ENCODE peak calls at places on chromosomes 1 and 21, in ten cellular contexts. Z, C, V, K, L, A, S, X, F and J are unnamed samples.

GRCh38 chr1:60942291-60942690 is 140.1 kb upstream of the NFIA start:
- DNase-seq in V (no peak), A (no peak), L (no peak), S (no peak), K (no peak), F (no peak), Z (no peak), X (no peak), C (no peak), J (no peak)

GRCh38 chr1:101236546-101237228 is at the start of gene S1PR1:
- DNase-seq in Z (peak), K (peak), X (peak), L (peak), S (peak), F (no peak), V (no peak), C (peak), A (peak), J (no peak)

GRCh38 chr1:224089583-224089982 is 24.3 kb upstream of the FBXO28 start:
- DNase-seq in S (no peak), V (no peak), Z (no peak), K (no peak), F (no peak), L (no peak), C (no peak), A (no peak), X (no peak), J (no peak)

GRCh38 chr1:156025873-156026272 is 5.1 kb upstream of the SSR2 start:
- DNase-seq in V (no peak), X (peak), F (no peak), S (no peak), Z (no peak), A (peak), C (peak), K (no peak), L (peak), J (no peak)

GRCh38 chr1:156709743-156710489 is 4.5 kb upstream of the CRABP2 start:
- DNase-seq in S (peak), X (peak), V (no peak), F (no peak), Z (no peak), C (no peak), A (peak), L (no peak), K (no peak), J (no peak)

GRCh38 chr1:153532161-153532560 is 3.6 kb downstream of the S100A6 start:
- DNase-seq in Z (no peak), V (no peak), C (no peak), K (peak), X (no peak), S (no peak), F (no peak), A (no peak), L (no peak), J (no peak)

GRCh38 chr1:53442297-53442696 is 16.9 kb upstream of the DMRTB1 start:
- DNase-seq in A (peak), X (no peak), K (no peak), V (no peak), Z (no peak), C (no peak), L (no peak), S (no peak), F (no peak), J (no peak)

GRCh38 chr1:243548516-243548915 is 292.7 kb downstream of the SDCCAG8 start:
- DNase-seq in X (no peak), V (no peak), S (no peak), K (no peak), C (no peak), L (no peak), F (no peak), Z (no peak), A (no peak), J (no peak)

GRCh38 chr21:44445413-44445812 is 9.9 kb upstream of the LRRC3 start:
- DNase-seq in A (no peak), L (no peak), C (no peak), F (no peak), X (no peak), Z (no peak), S (no peak), V (no peak), K (no peak), J (no peak)

GRCh38 chr1:30881266-30882181 is 27.0 kb downstream of the SDC3 start:
- DNase-seq in X (peak), Z (no peak), K (no peak), L (no peak), C (no peak), S (no peak), A (no peak), V (no peak), F (peak), J (no peak)

GRCh38 chr1:47708658-47709301 is 270.9 kb downstream of the FOXD2 start:
- DNase-seq in V (no peak), X (no peak), Z (no peak), C (peak), K (no peak), A (peak), L (peak), S (no peak), F (no peak), J (no peak)

GRCh38 chr1:30186586-30186985 is 536.8 kb downstream of the MATN1 start:
- DNase-seq in C (no peak), V (no peak), F (no peak), X (no peak), K (no peak), L (no peak), A (no peak), Z (no peak), S (no peak), J (no peak)

GRCh38 chr1:225465793-225466517 is 38.1 kb upstream of the LBR start:
- DNase-seq in L (no peak), C (no peak), V (no peak), S (no peak), A (no peak), K (no peak), X (no peak), Z (no peak), F (no peak), J (no peak)

GRCh38 chr1:61287734-61288133 is 205.4 kb downstream of the NFIA start:
- DNase-seq in A (peak), F (no peak), K (no peak), C (no peak), X (no peak), L (no peak), Z (no peak), S (no peak), V (no peak), J (no peak)

GRCh38 chr1:38243106-38243505 is 196.5 kb upstream of the POU3F1 start:
- DNase-seq in K (no peak), L (no peak), S (no peak), X (no peak), Z (no peak), F (no peak), C (no peak), V (no peak), A (no peak), J (no peak)

GRCh38 chr1:111191496-111191895 is 8.9 kb downstream of the DENND2D start:
- DNase-seq in V (no peak), F (no peak), Z (no peak), A (peak), S (no peak), C (no peak), X (no peak), K (no peak), L (no peak), J (no peak)

GRCh38 chr1:8460784-8461183 is 142.9 kb downstream of the SLC45A1 start:
- DNase-seq in K (no peak), S (no peak), F (no peak), A (no peak), V (no peak), L (no peak), X (no peak), C (no peak), Z (no peak), J (no peak)

GRCh38 chr21:17819114-17819877 is at the start of gene C21orf91:
- DNase-seq in C (peak), F (peak), Z (peak), L (peak), V (peak), A (peak), K (peak), X (peak), S (peak), J (peak)

GRCh38 chr1:40058097-40058452 is 17.5 kb downstream of the CAP1 start:
- DNase-seq in L (no peak), S (no peak), F (no peak), K (no peak), V (no peak), Z (no peak), X (no peak), C (no peak), A (no peak), J (no peak)

GRCh38 chr1:59926381-59927243 is at the start of gene CYP2J2:
- DNase-seq in V (peak), F (no peak), Z (peak), S (no peak), X (peak), K (peak), A (peak), L (peak), C (peak), J (no peak)

GRCh38 chr1:12405325-12406217 is 175.7 kb downstream of the VPS13D start:
- DNase-seq in Z (no peak), V (no peak), C (no peak), L (no peak), A (no peak), S (peak), K (no peak), X (no peak), F (peak), J (peak)

GRCh38 chr1:228015276-228016180 is 8.7 kb downstream of the WNT3A start:
- DNase-seq in L (peak), K (no peak), V (no peak), A (peak), S (no peak), C (no peak), Z (no peak), F (no peak), X (peak), J (no peak)

GRCh38 chr21:38142226-38142625 is 114.6 kb upstream of the KCNJ15 start:
- DNase-seq in S (no peak), F (no peak), C (no peak), K (no peak), X (no peak), Z (no peak), A (no peak), L (no peak), V (no peak), J (no peak)

GRCh38 chr1:8202182-8202905 is 115.6 kb upstream of the SLC45A1 start:
- DNase-seq in Z (no peak), V (no peak), C (no peak), X (peak), S (peak), F (no peak), K (no peak), A (peak), L (no peak), J (no peak)

GRCh38 chr1:56799605-56800398 is 19.4 kb downstream of the FYB2 start:
- DNase-seq in X (no peak), F (no peak), V (no peak), Z (no peak), S (no peak), L (no peak), A (no peak), C (no peak), K (no peak), J (no peak)

GRCh38 chr1:49339043-49339442 is 562.4 kb upstream of the BEND5 start:
- DNase-seq in S (no peak), F (no peak), C (no peak), A (no peak), K (no peak), X (no peak), Z (no peak), L (no peak), V (no peak), J (no peak)